ENCODE peak calls at places on chromosomes 16 and 17, in four cellular contexts. O is cardiac muscle cell; E is activated naive CD8-positive, alpha-beta T cell treated with anti-CD3 and anti-CD28 coated beads, Interleukin-2, amount 50 U/mL, for 24 hours; K is ovary. T is an unnamed sample.

GRCh38 chr17:3937359-3937758 is 21.1 kb upstream of the P2RX1 start:
- DNase-seq in E (no peak), O (no peak), K (no peak), T (no peak)

GRCh38 chr17:68640601-68641000 is 39.4 kb upstream of the FAM20A start:
- DNase-seq in O (no peak), E (no peak), K (no peak), T (no peak)

GRCh38 chr16:57889960-57890751 is 80.8 kb downstream of the CNGB1 start:
- DNase-seq in K (no peak), O (no peak), E (no peak), T (no peak)

GRCh38 chr17:13883659-13884058 is 185.6 kb upstream of the COX10 start:
- DNase-seq in O (no peak), E (no peak), K (no peak), T (no peak)

GRCh38 chr17:43871947-43872690 is 25.1 kb downstream of the CD300LG start:
- DNase-seq in E (no peak), O (no peak), K (no peak), T (no peak)

GRCh38 chr16:84096447-84097005 is 20.2 kb downstream of the MBTPS1 start:
- DNase-seq in E (no peak), O (no peak), K (no peak), T (no peak)

GRCh38 chr16:21263640-21264211 is 14.4 kb downstream of the CRYM start:
- DNase-seq in K (no peak), O (no peak), E (no peak), T (no peak)

GRCh38 chr17:38453951-38454421 is 25.7 kb downstream of the ARHGAP23 start:
- DNase-seq in K (peak; percentile 50), O (no peak), E (no peak), T (no peak)

GRCh38 chr17:14201087-14201486 is 35.6 kb downstream of the CDRT15 start:
- DNase-seq in E (peak; percentile 27), K (no peak), O (no peak), T (no peak)

GRCh38 chr17:17994271-17994670 is 21.6 kb downstream of the DRC3 start:
- DNase-seq in E (peak; percentile 20), O (peak; percentile 62), K (no peak), T (peak; percentile 48)

GRCh38 chr16:89201467-89202377 is 1.4 kb upstream of the SLC22A31 start:
- DNase-seq in O (peak; percentile 95), E (peak; percentile 82), K (peak; percentile 84), T (peak; percentile 94)

GRCh38 chr17:3827124-3827773 is 18.8 kb downstream of the NCBP3 start:
- DNase-seq in K (peak; percentile 78), O (peak; percentile 70), E (peak; percentile 71), T (peak; percentile 68)

GRCh38 chr16:30473231-30474061 is 904 bp downstream of the ITGAL start:
- DNase-seq in O (no peak), E (peak; percentile 79), K (no peak), T (no peak)

GRCh38 chr16:67431805-67432476 is 1.0 kb downstream of the HSD11B2 start:
- DNase-seq in O (no peak), K (no peak), E (no peak), T (no peak)

GRCh38 chr17:35749560-35750412 is 3.3 kb downstream of the GAS2L2 start:
- DNase-seq in K (no peak), E (peak; percentile 45), O (no peak), T (no peak)

GRCh38 chr17:46763416-46763815 is 55.1 kb downstream of the WNT3 start:
- DNase-seq in O (no peak), E (no peak), K (no peak), T (no peak)

GRCh38 chr17:75074532-75074931 is 13.2 kb upstream of the SLC16A5 start:
- DNase-seq in E (no peak), O (no peak), K (no peak), T (no peak)

GRCh38 chr16:88535181-88535856 is 34.9 kb upstream of the ZC3H18 start:
- DNase-seq in K (no peak), E (no peak), O (no peak), T (no peak)

GRCh38 chr16:84546669-84547538 is 42.4 kb upstream of the MEAK7 start:
- DNase-seq in O (peak; percentile 27), K (no peak), E (no peak), T (no peak)

GRCh38 chr17:7177954-7178477 is 1.2 kb downstream of the ASGR1 start:
- DNase-seq in E (peak; percentile 12), O (peak; percentile 29), K (no peak), T (peak; percentile 52)

GRCh38 chr17:11816409-11816808 is 180.9 kb downstream of the ZNF18 start:
- DNase-seq in O (no peak), E (no peak), K (no peak), T (no peak)

GRCh38 chr17:49519781-49520180 is 24.7 kb downstream of the NGFR start:
- DNase-seq in E (no peak), K (no peak), O (no peak), T (peak; percentile 43)

GRCh38 chr17:43142153-43142552 is 17.0 kb upstream of the BRCA1 start:
- DNase-seq in O (no peak), E (no peak), K (peak; percentile 2), T (no peak)

T was measured in glutamatergic neuron.